ENCODE peak calls at places on chromosomes 5 and 9, in eight cellular contexts. N is ovary, A is fibroblast of lung, V is adrenal gland, K is astrocyte, Y is dorsolateral prefrontal cortex, M is astrocyte of the cerebellum, O is choroid plexus epithelial cell. S is an unnamed sample.

GRCh38 chr9:113511047-113511521 is 47.6 kb downstream of the RGS3 start:
- DNase-seq in N (no peak), Y (no peak), M (no peak), A (no peak), K (no peak), O (no peak), V (peak), S (no peak)

GRCh38 chr5:115838885-115839518 is 2.4 kb downstream of the ATG12 start:
- DNase-seq in V (peak), A (peak), N (no peak), Y (no peak), K (no peak), M (no peak), O (peak), S (peak)

GRCh38 chr5:6820851-6821479 is 107.7 kb downstream of the TENT4A start:
- DNase-seq in O (peak), V (no peak), Y (no peak), K (no peak), A (no peak), M (no peak), N (no peak), S (no peak)

GRCh38 chr9:27888661-27889295 is 315.5 kb upstream of the C9orf72 start:
- DNase-seq in V (peak), N (no peak), Y (no peak), A (no peak), O (peak), K (no peak), M (no peak), S (no peak)

GRCh38 chr5:147920420-147921030 is 14.2 kb upstream of the C5orf46 start:
- DNase-seq in O (no peak), V (no peak), K (no peak), Y (no peak), A (no peak), N (no peak), M (no peak), S (no peak)

GRCh38 chr9:105957830-105958229 is 263.5 kb downstream of the TMEM38B start:
- DNase-seq in K (no peak), V (no peak), O (no peak), M (peak), Y (no peak), A (no peak), N (no peak), S (no peak)

GRCh38 chr9:93808115-93809029 is 146.8 kb downstream of the BARX1 start:
- DNase-seq in M (no peak), Y (no peak), K (no peak), O (no peak), A (no peak), V (no peak), N (no peak), S (no peak)

GRCh38 chr9:116555102-116555501 is 132.0 kb upstream of the TRIM32 start:
- DNase-seq in M (no peak), A (no peak), O (no peak), N (peak), Y (no peak), K (no peak), V (no peak), S (no peak)

GRCh38 chr5:132465095-132465707 is 25.4 kb downstream of the IRF1 start:
- DNase-seq in A (no peak), K (no peak), N (peak), Y (no peak), O (no peak), M (no peak), V (no peak), S (no peak)

GRCh38 chr5:3197699-3198098 is 397.9 kb upstream of the IRX1 start:
- DNase-seq in V (no peak), Y (peak), K (no peak), O (no peak), M (no peak), A (no peak), N (no peak), S (no peak)

GRCh38 chr9:22446589-22446949 is at the start of gene DMRTA1:
- DNase-seq in A (peak), N (peak), M (peak), O (peak), Y (peak), K (peak), V (peak), S (no peak)

GRCh38 chr9:137387034-137387890 is 35.7 kb downstream of the EXD3 start:
- DNase-seq in K (no peak), N (no peak), O (peak), M (no peak), Y (no peak), A (no peak), V (no peak), S (no peak)

GRCh38 chr9:87883990-87884389 is 1.3 kb downstream of the SPATA31E1 start:
- DNase-seq in V (no peak), N (no peak), A (no peak), M (no peak), K (no peak), Y (no peak), O (peak), S (no peak)

GRCh38 chr5:42854795-42855194 is 43.1 kb upstream of the SELENOP start:
- DNase-seq in M (no peak), O (no peak), V (no peak), K (no peak), N (no peak), Y (no peak), A (no peak), S (no peak)

GRCh38 chr9:122456123-122456522 is 21.6 kb downstream of the OR1J1 start:
- DNase-seq in N (no peak), M (no peak), Y (no peak), V (no peak), A (no peak), K (no peak), O (no peak), S (no peak)

GRCh38 chr5:107607196-107607595 is 63.5 kb downstream of the EFNA5 start:
- DNase-seq in Y (no peak), N (no peak), K (no peak), O (no peak), V (no peak), M (no peak), A (no peak), S (no peak)

GRCh38 chr5:411728-412127 is 31.2 kb upstream of the EXOC3 start:
- DNase-seq in V (no peak), A (no peak), O (no peak), N (peak), M (no peak), Y (no peak), K (no peak), S (no peak)

GRCh38 chr5:2754621-2755370 is 3.3 kb upstream of the IRX2 start:
- DNase-seq in V (no peak), N (no peak), K (no peak), O (no peak), M (no peak), Y (no peak), A (no peak), S (no peak)

GRCh38 chr9:102669220-102669619 is 325.9 kb upstream of the CYLC2 start:
- DNase-seq in K (no peak), A (no peak), Y (no peak), M (no peak), O (no peak), V (no peak), N (no peak), S (no peak)

GRCh38 chr5:554284-554988 is 30.2 kb upstream of the SLC9A3 start:
- DNase-seq in K (no peak), N (no peak), V (no peak), M (no peak), Y (no peak), O (no peak), A (no peak), S (no peak)

GRCh38 chr9:899440-900184 is 58.1 kb downstream of the DMRT1 start:
- DNase-seq in K (no peak), A (no peak), N (no peak), O (no peak), M (no peak), V (peak), Y (no peak), S (no peak)

GRCh38 chr5:169637085-169637855 is at the start of gene DOCK2:
- DNase-seq in A (no peak), V (peak), N (no peak), K (no peak), Y (peak), O (no peak), M (no peak), S (no peak)

GRCh38 chr9:138099803-138100598 is 222.4 kb downstream of the CACNA1B start:
- DNase-seq in N (no peak), K (no peak), Y (no peak), V (no peak), A (no peak), M (no peak), O (no peak), S (no peak)

GRCh38 chr5:54301215-54301614 is 9.2 kb downstream of the ARL15 start:
- DNase-seq in A (no peak), Y (no peak), V (no peak), N (no peak), M (no peak), K (no peak), O (no peak), S (no peak)

GRCh38 chr9:5085993-5086392 is 99.4 kb downstream of the INSL6 start:
- DNase-seq in K (no peak), O (no peak), Y (no peak), N (no peak), M (no peak), A (no peak), V (no peak), S (no peak)

GRCh38 chr5:52587131-52587530 is 200.6 kb upstream of the ITGA1 start:
- DNase-seq in K (no peak), Y (no peak), V (no peak), N (no peak), A (no peak), M (no peak), O (no peak), S (no peak)

GRCh38 chr5:174454464-174454863 is 269.9 kb upstream of the MSX2 start:
- DNase-seq in K (no peak), A (no peak), N (no peak), M (no peak), O (no peak), Y (no peak), V (no peak), S (no peak)

GRCh38 chr9:135926402-135927194 is 19.3 kb upstream of the CAMSAP1 start:
- DNase-seq in V (peak), Y (no peak), M (peak), K (peak), N (no peak), A (peak), O (peak), S (peak)

GRCh38 chr5:113118298-113118697 is 141.7 kb downstream of the DCP2 start:
- DNase-seq in O (no peak), K (no peak), A (no peak), N (no peak), V (no peak), M (no peak), Y (no peak), S (no peak)

GRCh38 chr9:137606005-137606601 is 617 bp downstream of the ARRDC1 start:
- DNase-seq in Y (no peak), N (peak), V (peak), A (no peak), M (no peak), O (no peak), K (no peak), S (no peak)

GRCh38 chr9:70013598-70014196 is 30.0 kb upstream of the MAMDC2 start:
- DNase-seq in O (peak), A (peak), Y (no peak), N (no peak), M (peak), V (no peak), K (peak), S (peak)

GRCh38 chr9:136012651-136013050 is 51.5 kb upstream of the UBAC1 start:
- DNase-seq in N (peak), V (no peak), A (peak), M (peak), K (peak), O (peak), Y (no peak), S (no peak)

GRCh38 chr5:111697881-111698757 is 58.9 kb downstream of the NREP start:
- DNase-seq in Y (no peak), M (no peak), N (no peak), A (peak), K (peak), V (peak), O (peak), S (peak)

GRCh38 chr5:153658606-153659005 is 168.1 kb downstream of the GRIA1 start:
- DNase-seq in N (no peak), V (no peak), A (peak), M (no peak), K (peak), O (peak), Y (no peak), S (peak)

GRCh38 chr5:997001-997474 is 11.6 kb upstream of the NKD2 start:
- DNase-seq in K (no peak), N (peak), A (no peak), M (no peak), Y (no peak), O (peak), V (no peak), S (no peak)

GRCh38 chr9:105694320-105694847 is at the start of gene TMEM38B:
- DNase-seq in Y (peak), K (peak), O (peak), V (peak), A (peak), M (peak), N (peak), S (peak)

GRCh38 chr5:92674322-92674721 is 906.7 kb downstream of the NR2F1-AS1 start:
- DNase-seq in Y (no peak), K (no peak), M (no peak), N (no peak), O (no peak), V (no peak), A (no peak), S (no peak)

GRCh38 chr5:89255845-89256463 is 373.0 kb upstream of the MEF2C start:
- DNase-seq in Y (no peak), K (peak), V (no peak), N (no peak), M (peak), O (peak), A (peak), S (peak)

GRCh38 chr5:68475476-68475875 is 259.9 kb downstream of the PIK3R1 start:
- DNase-seq in K (no peak), V (no peak), A (no peak), N (no peak), M (no peak), Y (peak), O (no peak), S (no peak)

GRCh38 chr5:68480385-68480940 is 264.9 kb downstream of the PIK3R1 start:
- DNase-seq in V (no peak), Y (no peak), A (no peak), N (no peak), K (no peak), O (no peak), M (no peak), S (no peak)

GRCh38 chr5:68479524-68479923 is 264.0 kb downstream of the PIK3R1 start:
- DNase-seq in N (no peak), Y (no peak), O (no peak), K (no peak), A (no peak), M (no peak), V (no peak), S (no peak)

GRCh38 chr5:68478306-68479091 is 262.9 kb downstream of the PIK3R1 start:
- DNase-seq in N (no peak), O (peak), V (no peak), Y (no peak), M (no peak), A (peak), K (peak), S (peak)

DNA sequence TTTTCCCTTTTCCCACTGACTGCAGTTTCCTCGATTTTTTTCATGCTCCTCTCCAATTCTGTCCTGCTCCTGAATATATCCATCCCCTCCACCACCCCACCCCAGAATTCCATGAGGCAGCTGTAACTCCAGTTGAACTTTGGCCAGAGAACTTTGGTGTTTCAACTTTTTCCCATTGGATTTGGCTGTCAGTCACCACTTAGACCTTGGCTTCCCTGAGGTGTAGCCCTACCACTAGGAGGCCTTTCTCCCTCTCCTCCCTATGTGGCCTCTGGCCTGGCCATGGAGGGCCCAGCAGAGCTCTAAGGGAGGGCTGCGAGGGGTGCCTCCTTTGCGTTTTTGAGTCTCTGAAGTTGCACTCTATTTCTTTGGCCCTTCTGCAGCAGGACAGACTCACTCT is 261.3 kb downstream of the PIK3R1 start:
- DNase-seq in A (no peak), Y (no peak), N (no peak), M (no peak), O (no peak), K (no peak), V (no peak), S (no peak)
- TF ChIP-seq CTCF in A (no peak), Y (no peak), N (no peak), M (peak), O (peak), K (no peak), V (no peak), S (no peak)

GRCh38 chr5:82538339-82539034 is 260.3 kb upstream of the RPS23 start:
- DNase-seq in M (no peak), A (peak), N (no peak), O (peak), K (peak), V (no peak), Y (no peak), S (no peak)

GRCh38 chr5:82534891-82535395 is 256.8 kb upstream of the RPS23 start:
- DNase-seq in A (peak), N (no peak), O (no peak), V (no peak), K (peak), Y (no peak), M (no peak), S (no peak)

GRCh38 chr5:82540301-82540700 is 262.1 kb upstream of the RPS23 start:
- DNase-seq in M (no peak), K (peak), N (no peak), O (peak), A (peak), V (no peak), Y (no peak), S (no peak)

GRCh38 chr5:82537646-82538306 is 259.6 kb upstream of the RPS23 start:
- DNase-seq in Y (no peak), K (no peak), N (no peak), O (peak), M (no peak), A (no peak), V (no peak), S (no peak)
- TF ChIP-seq CTCF in Y (no peak), K (no peak), N (no peak), O (no peak), M (no peak), A (no peak), V (no peak), S (no peak)

DNA sequence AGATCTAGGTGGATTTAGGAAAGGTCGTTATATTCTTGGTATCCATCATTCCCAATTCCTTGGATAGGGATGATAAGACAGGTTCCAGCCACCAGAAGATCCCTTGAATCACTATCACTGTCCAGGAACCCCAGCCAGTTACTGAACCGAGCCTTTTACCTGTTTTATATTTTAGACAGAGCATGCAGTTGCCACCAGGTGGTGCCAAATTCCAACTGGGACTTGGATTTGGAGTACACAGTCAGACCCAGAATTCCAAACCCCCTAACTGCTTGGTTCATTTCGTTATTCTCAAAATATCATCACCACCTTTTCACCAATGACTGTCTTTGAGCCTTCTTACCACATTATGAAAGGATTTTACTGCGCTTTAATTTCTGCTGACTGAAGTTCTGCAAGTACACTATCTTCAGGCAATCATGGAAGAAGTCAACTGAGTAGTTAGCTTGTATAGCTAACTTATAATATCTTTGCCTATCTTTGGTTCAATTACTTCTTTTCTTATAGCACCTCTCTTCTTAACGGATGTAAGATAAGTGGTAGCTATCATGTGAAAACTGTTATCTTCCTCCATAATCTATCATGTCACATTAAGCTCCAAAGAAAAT is 191.8 kb downstream of the PRR16 start:
- DNase-seq in K (no peak), A (peak), M (peak), V (peak), N (no peak), Y (no peak), O (peak), S (peak)
- TF ChIP-seq CTCF in K (peak), A (peak), M (peak), V (peak), N (no peak), Y (peak), O (peak), S (peak)

GRCh38 chr9:35732185-35733108 is at the start of the genes CREB3 and TLN1:
- DNase-seq in Y (peak), M (peak), O (peak), N (peak), A (peak), V (peak), K (peak), S (peak)
- TF ChIP-seq CTCF in Y (peak), M (no peak), O (no peak), N (no peak), A (no peak), V (no peak), K (no peak), S (peak)

DNA sequence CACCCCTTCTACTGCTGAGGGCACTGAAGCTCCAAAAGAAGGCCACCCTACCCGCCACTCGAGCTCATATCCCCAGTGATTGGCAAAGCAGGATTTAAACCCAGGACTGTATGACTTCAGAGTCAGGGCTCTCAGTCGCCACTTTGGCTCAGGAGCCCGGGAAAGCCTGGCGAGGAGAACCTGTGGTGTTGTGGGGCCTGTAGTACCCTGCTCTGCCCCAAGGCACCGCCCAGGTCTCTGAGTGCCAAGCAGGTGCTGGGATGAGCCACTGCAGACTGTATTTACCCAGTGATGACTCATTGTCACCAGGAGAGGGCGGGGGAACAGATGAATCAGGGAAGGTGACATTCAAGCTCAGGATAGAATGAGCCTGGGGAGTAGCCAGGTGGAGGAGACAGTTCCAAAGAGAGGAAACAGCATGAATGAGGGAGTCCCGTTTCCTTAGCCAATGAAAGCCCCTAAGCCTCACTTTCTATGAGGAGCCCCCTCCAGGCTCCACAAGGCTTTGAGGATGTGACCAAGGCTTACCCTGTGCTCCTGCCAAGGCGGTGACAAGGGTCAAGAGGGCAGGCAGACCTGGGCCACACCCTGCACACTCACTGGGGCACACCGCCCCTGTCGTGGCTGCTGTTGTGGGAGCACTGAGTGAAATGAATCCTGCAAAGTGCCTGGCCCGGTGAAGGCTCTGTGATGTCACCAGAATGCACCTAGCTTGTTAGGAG is 17.8 kb upstream of the DPM2 start:
- DNase-seq in Y (peak), O (no peak), K (peak), M (no peak), A (peak), N (no peak), V (peak), S (no peak)
- TF ChIP-seq CTCF in Y (no peak), O (peak), K (no peak), M (peak), A (no peak), N (no peak), V (peak), S (peak)

GRCh38 chr5:171544913-171545550 is 125.6 kb downstream of the FGF18 start:
- DNase-seq in A (no peak), N (no peak), O (no peak), K (no peak), V (no peak), M (no peak), Y (no peak), S (no peak)
- TF ChIP-seq CTCF in A (no peak), N (no peak), O (no peak), K (no peak), V (no peak), M (no peak), Y (no peak), S (no peak)

GRCh38 chr9:99197124-99197630 is 24.6 kb downstream of the ALG2 start:
- DNase-seq in N (no peak), A (no peak), K (no peak), O (no peak), V (no peak), Y (no peak), M (no peak), S (no peak)
- TF ChIP-seq CTCF in N (no peak), A (no peak), K (no peak), O (no peak), V (no peak), Y (no peak), M (no peak), S (peak)

GRCh38 chr9:76718166-76718565 is 46.1 kb upstream of the PCA3 start:
- DNase-seq in A (no peak), O (no peak), K (no peak), Y (no peak), V (no peak), N (no peak), M (no peak), S (no peak)
- TF ChIP-seq CTCF in A (no peak), O (peak), K (no peak), Y (no peak), V (no peak), N (no peak), M (no peak), S (peak)